ENCODE peak calls at places on chromosomes 12 and 14, in six cellular contexts. One of them, this sample, is unnamed.

GRCh38 chr12:2256453-2256852 is 203.7 kb downstream of the CACNA1C start:
- DNase-seq in Peyer's patch: no peak
- DNase-seq in psoas muscle: no peak
- DNase-seq in lung: no peak
- DNase-seq in GM23338: no peak
- DNase-seq in thoracic aorta: no peak
- DNase-seq in this sample: no peak

GRCh38 chr12:119994892-119995658 is 6.0 kb downstream of the BICDL1 start:
- DNase-seq in lung: no peak
- DNase-seq in psoas muscle: no peak
- DNase-seq in thoracic aorta: no peak
- DNase-seq in Peyer's patch: no peak
- DNase-seq in GM23338: peak
- DNase-seq in this sample: peak

GRCh38 chr12:116916714-116917114 is 6.0 kb downstream of the FBXW8 start:
- DNase-seq in Peyer's patch: no peak
- DNase-seq in lung: peak
- DNase-seq in psoas muscle: no peak
- DNase-seq in thoracic aorta: no peak
- DNase-seq in GM23338: peak
- DNase-seq in this sample: peak

GRCh38 chr12:62730649-62731377 is 204.1 kb downstream of the PPM1H start:
- DNase-seq in GM23338: no peak
- DNase-seq in Peyer's patch: no peak
- DNase-seq in psoas muscle: no peak
- DNase-seq in thoracic aorta: no peak
- DNase-seq in lung: no peak
- DNase-seq in this sample: no peak

GRCh38 chr14:101451166-101451565 is 110.1 kb upstream of the DIO3 start:
- DNase-seq in psoas muscle: no peak
- DNase-seq in Peyer's patch: no peak
- DNase-seq in lung: no peak
- DNase-seq in thoracic aorta: no peak
- DNase-seq in GM23338: no peak
- DNase-seq in this sample: no peak

GRCh38 chr14:76333664-76334063 is 42.3 kb upstream of the ESRRB start:
- DNase-seq in GM23338: no peak
- DNase-seq in Peyer's patch: no peak
- DNase-seq in psoas muscle: no peak
- DNase-seq in thoracic aorta: no peak
- DNase-seq in lung: no peak
- DNase-seq in this sample: no peak

GRCh38 chr12:132449565-132450390 is 40.2 kb upstream of the FBRSL1 start:
- DNase-seq in thoracic aorta: no peak
- DNase-seq in GM23338: no peak
- DNase-seq in lung: no peak
- DNase-seq in psoas muscle: no peak
- DNase-seq in Peyer's patch: peak
- DNase-seq in this sample: no peak

GRCh38 chr14:95319312-95320075 is at the start of gene CLMN:
- DNase-seq in GM23338: peak
- DNase-seq in psoas muscle: peak
- DNase-seq in thoracic aorta: no peak
- DNase-seq in lung: no peak
- DNase-seq in Peyer's patch: peak
- DNase-seq in this sample: peak

GRCh38 chr14:50954811-50955372 is 10.6 kb upstream of the PYGL start:
- DNase-seq in psoas muscle: no peak
- DNase-seq in Peyer's patch: no peak
- DNase-seq in thoracic aorta: no peak
- DNase-seq in lung: no peak
- DNase-seq in GM23338: peak
- DNase-seq in this sample: no peak

GRCh38 chr12:1078002-1078401 is 87.0 kb downstream of the ERC1 start:
- DNase-seq in psoas muscle: no peak
- DNase-seq in Peyer's patch: no peak
- DNase-seq in thoracic aorta: no peak
- DNase-seq in GM23338: no peak
- DNase-seq in lung: no peak
- DNase-seq in this sample: no peak

GRCh38 chr12:92002673-92003382 is 142.8 kb downstream of the BTG1 start:
- DNase-seq in psoas muscle: no peak
- DNase-seq in Peyer's patch: no peak
- DNase-seq in thoracic aorta: no peak
- DNase-seq in lung: no peak
- DNase-seq in GM23338: no peak
- DNase-seq in this sample: no peak

GRCh38 chr14:93007225-93007997 is 84.5 kb downstream of the CHGA start:
- DNase-seq in psoas muscle: peak
- DNase-seq in thoracic aorta: peak
- DNase-seq in lung: peak
- DNase-seq in GM23338: no peak
- DNase-seq in Peyer's patch: peak
- DNase-seq in this sample: peak

GRCh38 chr12:52093346-52093745 is 13.8 kb downstream of the SMIM41 start:
- DNase-seq in psoas muscle: no peak
- DNase-seq in thoracic aorta: no peak
- DNase-seq in Peyer's patch: no peak
- DNase-seq in GM23338: no peak
- DNase-seq in lung: no peak
- DNase-seq in this sample: peak

GRCh38 chr12:104137175-104137901 is 672 bp downstream of the NFYB start:
- DNase-seq in lung: peak
- DNase-seq in thoracic aorta: no peak
- DNase-seq in psoas muscle: peak
- DNase-seq in GM23338: peak
- DNase-seq in Peyer's patch: peak
- DNase-seq in this sample: peak

GRCh38 chr12:109461846-109462766 is 15.0 kb downstream of the KCTD10 start:
- DNase-seq in psoas muscle: peak
- DNase-seq in thoracic aorta: peak
- DNase-seq in Peyer's patch: peak
- DNase-seq in lung: peak
- DNase-seq in GM23338: no peak
- DNase-seq in this sample: peak

GRCh38 chr12:40104461-40105264 is 1.2 kb downstream of the SLC2A13 start:
- DNase-seq in psoas muscle: no peak
- DNase-seq in lung: no peak
- DNase-seq in thoracic aorta: no peak
- DNase-seq in Peyer's patch: no peak
- DNase-seq in GM23338: peak
- DNase-seq in this sample: peak

GRCh38 chr12:49621651-49622500 is 1.5 kb upstream of the PRPF40B start:
- DNase-seq in thoracic aorta: no peak
- DNase-seq in Peyer's patch: no peak
- DNase-seq in psoas muscle: no peak
- DNase-seq in lung: no peak
- DNase-seq in GM23338: no peak
- DNase-seq in this sample: no peak
- H3K27ac ChIP-seq in thoracic aorta: peak
- H3K27ac ChIP-seq in Peyer's patch: peak
- H3K27ac ChIP-seq in psoas muscle: peak
- H3K27ac ChIP-seq in lung: peak
- H3K27ac ChIP-seq in GM23338: no peak
- H3K27ac ChIP-seq in this sample: peak

DNA sequence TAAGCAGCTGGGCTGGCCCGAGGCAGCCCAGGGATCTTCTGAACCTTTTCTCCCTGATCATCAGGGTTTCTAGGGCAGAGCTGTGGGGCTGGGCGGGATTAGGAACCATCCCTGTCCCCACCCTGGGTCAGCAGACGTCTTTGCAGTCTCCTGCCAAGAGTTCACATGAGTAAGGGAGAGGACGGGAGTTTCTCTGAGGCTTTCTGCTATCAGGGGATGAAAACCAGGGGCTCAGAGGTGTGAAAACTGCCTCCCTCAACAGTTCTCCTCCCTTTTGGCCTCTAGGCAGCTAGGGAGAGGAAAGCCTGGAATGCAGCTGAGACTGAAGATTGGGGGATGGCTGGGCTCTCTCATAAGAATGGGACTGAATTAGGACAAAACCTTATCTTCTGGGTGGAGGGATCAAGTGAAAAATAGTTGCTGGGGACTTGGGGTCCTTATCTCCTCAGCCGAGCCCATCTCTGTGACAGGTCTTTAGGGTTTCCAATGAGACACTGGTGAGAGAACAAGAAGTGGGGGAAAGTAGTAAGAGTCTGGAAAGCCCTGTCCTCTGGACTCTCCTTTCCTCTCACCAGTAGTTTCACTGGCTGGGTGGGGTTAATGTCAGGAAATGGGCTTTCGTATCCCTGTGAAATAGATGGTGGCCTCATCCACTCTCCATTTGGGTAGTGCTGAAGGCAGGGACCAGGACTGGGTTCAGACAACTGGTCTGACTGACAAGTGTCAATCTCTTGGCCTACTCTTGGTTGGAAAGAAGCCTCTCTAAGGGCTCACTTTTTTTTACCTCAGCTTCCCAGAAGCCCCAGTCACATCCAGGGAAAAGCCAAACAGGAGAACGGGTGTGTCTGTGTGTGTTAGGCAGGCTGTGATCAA is 7.7 kb downstream of the ZNF385A start:
- DNase-seq in Peyer's patch: no peak
- DNase-seq in GM23338: no peak
- DNase-seq in lung: no peak
- DNase-seq in thoracic aorta: no peak
- DNase-seq in psoas muscle: peak
- DNase-seq in this sample: no peak
- H3K4me3 ChIP-seq in Peyer's patch: no peak
- H3K4me3 ChIP-seq in GM23338: no peak
- H3K4me3 ChIP-seq in lung: no peak
- H3K4me3 ChIP-seq in thoracic aorta: no peak
- H3K4me3 ChIP-seq in psoas muscle: no peak
- H3K4me3 ChIP-seq in this sample: no peak

DNA sequence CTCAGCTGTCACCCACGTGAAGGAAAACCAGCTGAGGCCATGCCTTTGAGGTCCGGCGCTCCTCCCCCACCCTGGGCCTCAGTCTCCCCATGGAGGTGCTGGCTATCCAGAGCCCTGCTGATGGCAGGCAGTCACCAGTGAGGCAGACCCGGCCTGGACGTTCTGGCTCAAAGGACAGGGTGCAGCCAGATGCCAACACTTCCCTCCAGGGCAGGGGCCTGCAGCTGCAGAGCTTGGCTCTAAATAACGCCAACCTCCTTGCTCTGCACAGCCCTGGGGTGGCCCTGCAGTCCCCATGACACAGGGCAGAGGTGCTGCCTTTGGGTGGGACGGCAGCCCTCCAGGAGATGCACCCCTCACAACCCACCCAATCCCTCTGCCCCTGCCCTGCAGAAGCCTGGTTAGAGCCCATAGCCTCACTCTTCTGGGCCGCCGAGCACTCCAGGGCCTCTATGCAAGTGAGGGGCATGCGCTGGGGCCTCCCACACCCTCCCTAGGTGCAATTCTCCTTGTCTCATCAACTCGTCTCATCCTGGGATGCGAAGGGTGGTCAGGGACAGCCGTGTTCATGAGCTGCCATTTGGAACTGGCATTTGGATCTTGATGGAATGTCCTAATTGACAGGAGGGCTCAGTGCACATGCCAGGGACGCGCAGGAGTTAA is 30.4 kb downstream of the CCDC85C start:
- DNase-seq in GM23338: no peak
- DNase-seq in Peyer's patch: no peak
- DNase-seq in thoracic aorta: no peak
- DNase-seq in lung: no peak
- DNase-seq in psoas muscle: no peak
- DNase-seq in this sample: no peak
- H3K27ac ChIP-seq in GM23338: no peak
- H3K27ac ChIP-seq in Peyer's patch: no peak
- H3K27ac ChIP-seq in thoracic aorta: no peak
- H3K27ac ChIP-seq in lung: peak
- H3K27ac ChIP-seq in psoas muscle: no peak
- H3K27ac ChIP-seq in this sample: peak

DNA sequence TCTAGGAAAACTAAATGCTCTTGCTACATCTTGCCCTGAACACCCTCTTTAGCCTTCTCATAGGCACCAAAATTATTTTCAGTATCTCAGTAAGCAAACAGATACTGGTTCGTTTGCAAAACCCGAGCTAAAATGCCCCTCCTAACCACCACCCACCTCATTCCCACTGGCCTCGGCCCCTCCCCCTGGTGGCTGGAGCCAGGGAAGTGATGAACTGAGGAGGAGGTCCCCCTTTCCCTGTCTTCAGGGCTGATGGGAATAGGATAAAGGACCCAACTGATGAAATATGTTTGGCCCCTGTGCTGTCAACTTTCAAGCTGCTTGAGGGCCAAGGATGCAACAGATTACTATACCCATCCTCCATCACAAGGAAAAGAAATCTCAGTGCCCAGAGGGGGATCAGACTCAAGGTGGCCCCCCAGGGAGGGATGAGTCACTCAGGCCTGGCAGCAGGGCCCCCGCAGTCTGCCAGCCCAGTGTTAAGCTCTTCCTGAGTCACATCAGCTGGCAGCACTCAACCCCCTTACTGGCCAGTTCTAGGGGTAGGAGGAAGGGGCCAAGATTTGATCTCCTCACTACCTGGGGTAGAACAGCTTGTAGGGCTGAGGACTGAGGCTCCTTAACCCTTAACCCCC is 1.7 kb downstream of the ANKRD52 start:
- DNase-seq in GM23338: peak
- DNase-seq in lung: no peak
- DNase-seq in psoas muscle: peak
- DNase-seq in thoracic aorta: no peak
- DNase-seq in Peyer's patch: no peak
- DNase-seq in this sample: no peak
- H3K4me3 ChIP-seq in GM23338: peak
- H3K4me3 ChIP-seq in lung: no peak
- H3K4me3 ChIP-seq in psoas muscle: peak
- H3K4me3 ChIP-seq in thoracic aorta: peak
- H3K4me3 ChIP-seq in Peyer's patch: no peak
- H3K4me3 ChIP-seq in this sample: no peak

DNA sequence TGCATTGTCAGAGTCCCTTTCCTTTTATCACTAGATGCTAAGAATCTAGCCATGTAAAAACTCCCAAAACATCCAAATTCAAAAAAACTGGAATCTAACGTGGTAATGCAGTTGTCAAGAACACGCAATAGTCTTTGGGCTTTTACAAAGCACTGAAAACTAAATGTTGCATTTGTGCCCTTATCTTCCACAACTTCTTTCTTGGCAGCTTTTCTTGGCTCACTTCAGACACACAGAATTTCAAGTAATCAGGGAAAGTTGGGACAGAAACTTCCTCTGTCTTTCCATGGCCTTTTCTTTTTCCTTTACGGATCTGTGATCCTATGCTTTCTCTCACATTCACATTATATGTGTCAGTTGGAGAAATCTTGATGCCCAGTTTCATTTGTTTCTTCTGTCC is 136.0 kb downstream of the CRADD start:
- DNase-seq in GM23338: no peak
- DNase-seq in Peyer's patch: no peak
- DNase-seq in thoracic aorta: no peak
- DNase-seq in lung: no peak
- DNase-seq in psoas muscle: no peak
- DNase-seq in this sample: no peak
- H3K27ac ChIP-seq in GM23338: no peak
- H3K27ac ChIP-seq in Peyer's patch: peak
- H3K27ac ChIP-seq in thoracic aorta: peak
- H3K27ac ChIP-seq in lung: peak
- H3K27ac ChIP-seq in psoas muscle: peak
- H3K27ac ChIP-seq in this sample: peak

DNA sequence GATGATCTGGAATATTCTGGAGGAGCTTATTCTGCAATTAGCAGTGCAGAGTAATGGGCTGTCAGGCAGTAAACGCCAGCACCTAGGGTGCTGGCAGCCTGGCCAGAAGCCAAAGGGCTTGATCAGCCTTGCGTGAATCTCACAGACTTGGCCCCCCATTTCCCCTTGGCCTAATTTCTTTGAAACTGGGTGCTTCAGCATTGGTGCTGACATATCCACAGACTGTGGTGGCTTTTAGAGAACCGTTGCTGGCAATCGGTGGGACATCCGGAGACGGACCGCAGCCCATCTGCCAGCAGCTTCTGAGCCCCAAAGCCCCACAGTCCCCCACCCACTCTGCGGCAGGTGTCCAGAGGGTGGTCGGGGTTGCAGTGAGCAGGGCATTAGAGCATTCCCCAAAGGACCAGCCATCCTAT is 157.1 kb downstream of the CALM1 start:
- DNase-seq in Peyer's patch: no peak
- DNase-seq in lung: no peak
- DNase-seq in thoracic aorta: no peak
- DNase-seq in psoas muscle: no peak
- DNase-seq in GM23338: no peak
- DNase-seq in this sample: peak
- H3K4me3 ChIP-seq in Peyer's patch: no peak
- H3K4me3 ChIP-seq in lung: no peak
- H3K4me3 ChIP-seq in thoracic aorta: peak
- H3K4me3 ChIP-seq in psoas muscle: no peak
- H3K4me3 ChIP-seq in GM23338: no peak
- H3K4me3 ChIP-seq in this sample: no peak

This sample was measured in thyroid gland.